ENCODE peak calls at places on chromosome 20, in eight cellular contexts. K, C, Y, N, A, F, Q and Z are unnamed samples.

GRCh38 chr20:19975901-19976300 is 41.3 kb upstream of the NAA20 start:
- DNase-seq in K (no peak), C (no peak), Y (no peak), N (no peak), A (no peak), F (no peak), Q (no peak), Z (no peak)

GRCh38 chr20:44174996-44175766 is 11.8 kb downstream of the JPH2 start:
- DNase-seq in K (no peak), C (no peak), Y (no peak), N (no peak), A (no peak), F (no peak), Q (peak), Z (no peak)

GRCh38 chr20:12882832-12883506 is 125.8 kb upstream of the SPTLC3 start:
- DNase-seq in K (no peak), C (no peak), Y (no peak), N (no peak), A (no peak), F (no peak), Q (no peak), Z (no peak)

GRCh38 chr20:10540636-10541493 is 105.8 kb downstream of the SLX4IP start:
- DNase-seq in K (no peak), C (no peak), Y (no peak), N (no peak), A (no peak), F (no peak), Q (no peak), Z (no peak)

GRCh38 chr20:38167851-38168760 is 3.0 kb upstream of the TGM2 start:
- DNase-seq in K (no peak), C (no peak), Y (peak), N (no peak), A (no peak), F (no peak), Q (peak), Z (no peak)

GRCh38 chr20:35121186-35121585 is 25.9 kb downstream of the EDEM2 start:
- DNase-seq in K (no peak), C (no peak), Y (no peak), N (no peak), A (no peak), F (no peak), Q (no peak), Z (no peak)

GRCh38 chr20:1894951-1895673 is at the start of gene SIRPA:
- DNase-seq in K (no peak), C (peak), Y (no peak), N (no peak), A (no peak), F (peak), Q (peak), Z (no peak)

GRCh38 chr20:10225439-10226080 is 6.9 kb downstream of the SNAP25 start:
- DNase-seq in K (no peak), C (no peak), Y (no peak), N (no peak), A (no peak), F (peak), Q (no peak), Z (no peak)

GRCh38 chr20:49620364-49621240 is 52.7 kb upstream of the PTGIS start:
- DNase-seq in K (peak), C (no peak), Y (no peak), N (peak), A (no peak), F (no peak), Q (no peak), Z (no peak)